ENCODE peak calls at places on chromosome 13, in seven cellular contexts. J is HTR-8/SVneo; H is NCI-H1092 treated with DMSO at 0.1 percent for 48 hours; P is HFF-Myc; B is stomach; Y is stimulated activated CD8-positive, alpha-beta memory T cell treated with anti-CD3 and anti-CD28 coated beads, Interleukin-4, amount 100 ng/mL, for 1 hour; W is naive thymus-derived CD8-positive, alpha-beta T cell. V is an unnamed sample.

GRCh38 chr13:43760257-43760656 is 26.5 kb downstream of the ENOX1 start:
- DNase-seq in J (no peak), H (no peak), P (no peak), B (no peak), Y (no peak), W (no peak), V (no peak)

GRCh38 chr13:113845055-113845454 is 18.8 kb downstream of the GAS6 start:
- DNase-seq in J (no peak), H (no peak), P (no peak), B (no peak), Y (no peak), W (no peak), V (no peak)

GRCh38 chr13:51541809-51542258 is 42.4 kb upstream of the WDFY2 start:
- DNase-seq in J (no peak), H (no peak), P (no peak), B (peak; percentile 64), Y (no peak), W (no peak), V (no peak)

GRCh38 chr13:113849546-113849945 is 14.3 kb downstream of the GAS6 start:
- DNase-seq in J (no peak), H (no peak), P (no peak), B (no peak), Y (no peak), W (no peak), V (no peak)

GRCh38 chr13:21668665-21669599 is 1.9 kb upstream of the FGF9 start:
- DNase-seq in J (no peak), H (peak; percentile 58), P (no peak), B (no peak), Y (no peak), W (peak; percentile 70), V (no peak)

GRCh38 chr13:39787086-39787487 is 131.6 kb downstream of the COG6 start:
- DNase-seq in J (no peak), H (no peak), P (no peak), B (no peak), Y (no peak), W (no peak), V (no peak)

GRCh38 chr13:113874177-113874576 is 10.3 kb upstream of the GAS6 start:
- DNase-seq in J (no peak), H (no peak), P (no peak), B (no peak), Y (no peak), W (no peak), V (no peak)

GRCh38 chr13:48231080-48231479 is 1.9 kb upstream of the ITM2B start:
- DNase-seq in J (no peak), H (no peak), P (no peak), B (no peak), Y (no peak), W (no peak), V (no peak)

GRCh38 chr13:99150575-99151370 is 49.9 kb upstream of the UBAC2 start:
- DNase-seq in J (peak; percentile 53), H (no peak), P (peak; percentile 22), B (no peak), Y (no peak), W (no peak), V (no peak)

GRCh38 chr13:110610955-110611595 is 4.3 kb upstream of the NAXD start:
- DNase-seq in J (no peak), H (no peak), P (no peak), B (no peak), Y (no peak), W (no peak), V (no peak)

GRCh38 chr13:106384516-106384915 is 150.9 kb downstream of the EFNB2 start:
- DNase-seq in J (no peak), H (no peak), P (no peak), B (no peak), Y (no peak), W (no peak), V (no peak)

V was measured in Right ventricle myocardium inferior.